ENCODE peak calls at places on chromosomes 2 and 18, in ten cellular contexts. E is GM23338, B is Panc1, G is sigmoid colon, R is psoas muscle, I is left ventricle myocardium inferior, J is A673, A is uterus, Y is HCT116, N is neural progenitor cell. D is an unnamed sample.

GRCh38 chr2:583666-584065 is 93.5 kb downstream of the TMEM18 start:
- DNase-seq in E (peak; percentile 43), B (no peak), G (no peak), R (no peak), I (no peak), J (no peak), A (no peak), Y (no peak), N (no peak), D (no peak)

GRCh38 chr2:77108915-77109314 is 413.3 kb downstream of the LRRTM4 start:
- DNase-seq in E (no peak), B (no peak), G (no peak), R (no peak), I (no peak), J (no peak), A (no peak), Y (no peak), N (no peak), D (no peak)

GRCh38 chr2:200797242-200797770 is 14.4 kb upstream of the BZW1 start:
- DNase-seq in E (no peak), B (no peak), G (peak; percentile 72), R (peak; percentile 37), I (peak; percentile 53), J (no peak), A (peak; percentile 21), Y (no peak), N (no peak), D (peak; percentile 23)

GRCh38 chr18:78798402-78799175 is 181.0 kb upstream of the SALL3 start:
- DNase-seq in E (no peak), B (no peak), G (peak; percentile 50), R (no peak), I (no peak), J (no peak), A (no peak), Y (no peak), N (no peak), D (no peak)

GRCh38 chr2:11967946-11968465 is 221.6 kb downstream of the LPIN1 start:
- DNase-seq in E (no peak), B (no peak), G (no peak), R (no peak), I (peak; percentile 79), J (peak; percentile 17), A (peak; percentile 34), Y (no peak), N (peak; percentile 5), D (peak; percentile 61)

GRCh38 chr2:102509749-102510148 is 36.7 kb downstream of the SLC9A4 start:
- DNase-seq in E (no peak), B (no peak), G (no peak), R (no peak), I (no peak), J (no peak), A (no peak), Y (no peak), N (no peak), D (no peak)

GRCh38 chr2:8435608-8436007 is 246.2 kb upstream of the ID2 start:
- DNase-seq in E (no peak), B (no peak), G (peak; percentile 12), R (no peak), I (no peak), J (peak; percentile 19), A (no peak), Y (no peak), N (no peak), D (no peak)

GRCh38 chr18:63084220-63084619 is 235.3 kb downstream of the BCL2 start:
- DNase-seq in E (no peak), B (no peak), G (no peak), R (no peak), I (no peak), J (no peak), A (no peak), Y (no peak), N (no peak), D (no peak)

GRCh38 chr2:240891492-240892340 is 4.2 kb downstream of the MAB21L4 start:
- DNase-seq in E (no peak), B (no peak), G (no peak), R (no peak), I (no peak), J (no peak), A (no peak), Y (no peak), N (no peak), D (no peak)

GRCh38 chr2:94873362-94874276 is 2.4 kb downstream of the TEKT4 start:
- DNase-seq in E (peak; percentile 36), B (no peak), G (no peak), R (no peak), I (peak; percentile 7), J (no peak), A (no peak), Y (no peak), N (no peak), D (no peak)

GRCh38 chr2:118044849-118045248 is 31.0 kb upstream of the CCDC93 start:
- DNase-seq in E (no peak), B (no peak), G (no peak), R (no peak), I (no peak), J (no peak), A (no peak), Y (no peak), N (no peak), D (no peak)

GRCh38 chr2:45707034-45707433 is 55.6 kb downstream of the PRKCE start:
- DNase-seq in E (no peak), B (no peak), G (no peak), R (no peak), I (no peak), J (no peak), A (no peak), Y (no peak), N (no peak), D (no peak)

GRCh38 chr2:99605036-99605435 is 115.2 kb upstream of the REV1 start:
- DNase-seq in E (no peak), B (no peak), G (no peak), R (no peak), I (no peak), J (no peak), A (no peak), Y (no peak), N (no peak), D (no peak)

GRCh38 chr2:38077431-38077769 is 1.4 kb upstream of the CYP1B1 start:
- DNase-seq in E (no peak), B (no peak), G (no peak), R (no peak), I (no peak), J (no peak), A (no peak), Y (no peak), N (no peak), D (peak; percentile 18)
- H3K4me3 ChIP-seq in E (peak overlapping the region; percentile 53), B (peak overlapping the region; percentile 77), G (peak overlapping the region; percentile 60), R (peak overlapping the region; percentile 70), I (peak overlapping the region; percentile 72), J (peak overlapping the region; percentile 55), A (peak overlapping the region; percentile 65), Y (peak overlapping the region; percentile 59), N (peak overlapping the region; percentile 58), D (peak overlapping the region; percentile 75)

DNA sequence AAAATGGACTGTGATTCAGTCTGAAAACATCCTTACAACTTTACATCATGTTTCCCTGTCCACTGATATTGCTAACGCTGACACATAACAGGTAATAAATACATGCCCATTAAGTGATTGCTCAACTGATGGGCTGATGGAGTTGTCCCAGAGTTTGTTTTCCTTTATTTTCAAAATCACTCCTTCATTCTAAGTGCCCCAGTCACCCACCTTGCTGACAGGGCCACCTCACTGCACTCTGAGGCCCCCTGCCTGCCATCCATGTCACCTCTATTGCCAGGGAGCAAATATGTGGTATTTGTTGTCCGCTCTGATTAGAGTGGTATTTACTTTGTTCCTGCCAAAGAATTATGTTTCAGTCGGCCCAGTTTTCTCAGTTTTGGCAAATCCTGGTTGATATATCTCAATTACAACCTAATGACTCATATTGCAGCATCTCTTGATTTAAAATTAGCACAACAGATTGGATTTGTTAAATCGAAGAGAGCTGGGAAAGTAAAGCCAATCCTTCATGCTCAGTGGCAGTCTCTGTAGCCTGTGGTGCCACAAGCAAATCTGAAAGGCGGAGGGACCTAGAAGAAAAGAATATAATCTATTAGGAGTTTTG is 105.1 kb downstream of the RDH14 start:
- DNase-seq in E (peak; percentile 50), B (no peak), G (no peak), R (peak; percentile 17), I (no peak), J (no peak), A (no peak), Y (no peak), N (peak; percentile 37), D (no peak)
- TF ChIP-seq CTCF in E (peak; percentile 54), B (peak; percentile 10), G (no peak), R (peak; percentile 32), I (peak; percentile 43), J (peak; percentile 37), A (peak; percentile 30), Y (peak; percentile 51), N (peak; percentile 54), D (peak; percentile 20)

DNA sequence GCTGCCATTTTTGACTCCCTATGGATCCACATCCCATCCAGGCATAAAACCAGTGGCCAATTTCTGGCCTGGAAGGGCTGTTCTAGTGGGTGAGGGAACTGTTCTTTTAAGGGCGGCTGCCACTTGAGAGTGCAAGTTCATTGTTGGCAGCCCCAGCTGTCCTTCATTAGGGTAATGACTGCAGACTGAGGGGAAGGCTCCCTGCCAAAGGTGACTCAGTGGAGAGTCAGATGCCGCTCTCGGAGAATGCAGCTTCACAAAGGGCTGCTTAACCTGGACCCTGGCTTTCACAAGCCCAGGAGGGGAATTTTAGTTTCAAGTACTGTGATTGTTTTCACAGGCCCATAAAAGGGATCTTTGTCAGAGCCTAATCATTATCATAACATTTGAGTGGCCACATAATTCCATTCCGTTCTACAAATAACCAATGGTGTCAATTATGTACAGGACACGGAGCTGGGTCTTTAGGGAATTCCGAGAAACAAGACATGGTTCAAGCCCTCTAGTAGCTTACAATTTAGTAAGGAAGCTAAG is 235.7 kb downstream of the CDCA7 start:
- DNase-seq in E (no peak), B (peak; percentile 88), G (no peak), R (peak; percentile 75), I (peak; percentile 67), J (peak; percentile 23), A (no peak), Y (peak; percentile 96), N (no peak), D (peak; percentile 81)
- H3K27ac ChIP-seq in E (no peak overlapping the region), B (peak overlapping the region; percentile 62), G (no peak overlapping the region), R (peak overlapping the region; percentile 90), I (peak overlapping the region; percentile 64), J (no peak overlapping the region), A (no peak overlapping the region), Y (peak overlapping the region; percentile 65), N (no peak overlapping the region), D (no peak overlapping the region)

DNA sequence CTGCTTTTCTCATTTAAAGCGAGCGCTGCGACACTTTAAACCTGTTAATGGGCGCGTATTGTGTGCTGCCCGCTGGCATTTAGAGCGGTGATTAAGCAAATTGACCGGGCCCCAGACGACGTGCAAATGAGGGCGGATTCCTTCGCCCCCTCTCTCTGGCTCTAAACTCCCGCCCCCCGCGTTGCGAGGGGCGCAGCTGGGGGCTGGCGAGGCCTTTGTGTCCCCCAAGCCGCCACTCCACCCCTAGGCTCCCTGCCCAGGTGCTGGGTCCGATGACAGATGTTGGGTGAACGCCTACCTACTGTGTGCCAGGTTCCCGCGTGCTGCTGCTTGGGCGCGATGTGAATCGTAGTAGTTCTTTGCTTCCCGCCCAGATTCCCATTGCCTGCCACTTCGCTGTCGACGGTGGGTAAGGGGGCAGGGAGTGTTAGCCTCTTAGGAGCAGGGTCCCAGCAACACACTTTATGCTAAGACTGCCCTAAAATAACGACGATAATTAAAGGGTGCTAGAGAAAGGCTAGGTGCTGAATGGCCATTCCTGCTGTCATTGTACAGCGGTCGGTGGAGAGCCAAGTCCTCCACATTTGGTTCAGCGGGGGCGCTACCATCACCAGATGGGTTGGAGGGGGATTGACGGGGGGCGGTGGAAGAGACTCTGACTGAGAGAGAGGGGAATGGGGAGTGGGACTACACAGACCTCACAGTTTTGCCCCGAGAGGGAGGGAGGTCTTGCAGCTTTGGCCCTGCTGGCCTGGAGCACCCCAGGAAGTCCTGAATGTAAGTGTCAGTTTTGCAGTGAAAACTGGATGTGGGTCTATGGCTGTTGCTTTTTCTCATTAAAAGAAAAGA is 2.1 kb downstream of the TCF7L1 start:
- DNase-seq in E (peak; percentile 98), B (no peak), G (no peak), R (no peak), I (peak; percentile 17), J (no peak), A (no peak), Y (no peak), N (peak; percentile 90), D (no peak)
- H3K4me3 ChIP-seq in E (peak overlapping the region; percentile 91), B (no peak overlapping the region), G (peak overlapping the region; percentile 83), R (peak overlapping the region; percentile 85), I (peak overlapping the region; percentile 80), J (peak overlapping the region; percentile 71), A (peak overlapping the region; percentile 83), Y (no peak overlapping the region), N (peak overlapping the region; percentile 76), D (no peak overlapping the region)